ENCODE peak calls at places on chromosome 14, in six cellular contexts. N is HCT116, A is tibial artery, V is ovary, Y is stomach, E is tibial nerve. L is an unnamed sample. For H3K36me3, the result is how much of the 10 kb centered on the place peaks cover.

GRCh38 chr14:38089123-38089522 is 118.6 kb upstream of the SSTR1 start:
- DNase-seq in N (no peak), A (no peak), V (no peak), Y (no peak), E (no peak), L (no peak)

GRCh38 chr14:101961746-101962502 is 2.4 kb upstream of the DYNC1H1 start:
- DNase-seq in N (no peak), A (no peak), V (no peak), Y (no peak), E (no peak), L (no peak)

GRCh38 chr14:79544671-79545070 is 666.6 kb downstream of the DIO2 start:
- DNase-seq in N (no peak), A (no peak), V (no peak), Y (no peak), E (no peak), L (no peak)

GRCh38 chr14:56881181-56881580 is 70.9 kb upstream of the OTX2 start:
- DNase-seq in N (no peak), A (no peak), V (no peak), Y (no peak), E (no peak), L (peak)

GRCh38 chr14:104224516-104225281 is 86.3 kb downstream of the KIF26A start:
- DNase-seq in N (no peak), A (no peak), V (peak), Y (no peak), E (no peak), L (peak)

GRCh38 chr14:100532916-100533630 is 54.1 kb downstream of the BEGAIN start:
- DNase-seq in N (no peak), A (peak), V (peak), Y (peak), E (peak), L (peak)

GRCh38 chr14:102371361-102371760 is 8.6 kb downstream of the TECPR2 start:
- DNase-seq in N (no peak), A (no peak), V (no peak), Y (no peak), E (no peak), L (no peak)

GRCh38 chr14:93369393-93370266 is 22.6 kb downstream of the COX8C start:
- DNase-seq in N (no peak), A (no peak), V (no peak), Y (no peak), E (no peak), L (no peak)

GRCh38 chr14:103803661-103804060 is 43.7 kb downstream of the PPP1R13B start:
- DNase-seq in N (no peak), A (no peak), V (no peak), Y (no peak), E (no peak), L (no peak)

DNA sequence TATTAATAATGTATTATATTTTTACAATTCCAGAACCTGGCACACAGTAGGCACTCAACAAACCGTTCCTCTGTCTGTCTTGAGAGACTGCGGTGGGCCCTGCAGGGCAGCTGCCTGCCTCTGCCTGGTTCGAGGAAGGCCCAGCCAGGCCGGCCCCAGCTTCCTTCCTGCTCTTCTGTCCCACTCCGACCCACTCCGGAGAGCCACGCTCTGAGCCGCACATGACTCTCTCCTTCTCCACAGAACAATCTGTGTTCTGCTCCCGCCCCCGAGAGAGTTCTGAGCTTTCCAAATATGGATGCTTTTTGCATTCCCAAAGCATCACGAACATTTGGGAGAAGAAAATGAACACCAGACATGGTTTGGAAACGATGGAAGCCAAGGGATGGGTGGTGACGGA is 57.3 kb downstream of the TTC7B start:
- DNase-seq in N (no peak), A (peak), V (peak), Y (peak), E (peak), L (peak)
- H3K27ac ChIP-seq in N (peak), A (peak), V (peak), Y (no peak), E (peak), L (peak)

GRCh38 chr14:105432657-105433056 is 13.0 kb downstream of the MTA1 start:
- DNase-seq in N (no peak), A (no peak), V (no peak), Y (no peak), E (no peak), L (no peak)
- H3K36me3 ChIP-seq in N (under half), A (under half), V (under half), Y (under half), E (under half), L (under half)

DNA sequence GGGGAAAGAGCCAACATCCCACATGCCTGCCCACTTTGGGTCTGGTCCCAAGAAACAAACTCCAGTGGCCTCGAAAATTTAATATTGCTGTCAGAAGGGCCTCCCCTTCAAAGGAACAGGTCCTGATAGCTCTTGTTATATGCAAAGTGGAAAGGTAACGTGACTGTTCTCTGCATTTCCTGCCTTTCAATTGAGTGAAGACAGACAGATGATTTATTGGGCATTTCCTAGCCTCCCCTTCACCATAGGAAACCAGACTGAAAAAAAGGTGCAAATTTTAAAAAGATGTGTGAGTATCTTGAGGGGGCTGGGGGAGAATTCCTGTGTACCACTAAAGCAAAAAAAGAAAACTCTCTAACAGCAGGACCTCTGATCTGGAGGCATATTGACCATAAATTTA is 235.2 kb downstream of the ZFP36L1 start:
- DNase-seq in N (no peak), A (no peak), V (no peak), Y (no peak), E (no peak), L (no peak)
- TF ChIP-seq CTCF in N (no peak), A (no peak), V (no peak), Y (no peak), E (no peak), L (no peak)

GRCh38 chr14:105488781-105489606 is 2.1 kb upstream of the TEDC1 start:
- DNase-seq in N (no peak), A (no peak), V (peak), Y (no peak), E (no peak), L (no peak)
- H3K27ac ChIP-seq in N (peak), A (peak), V (no peak), Y (peak), E (peak), L (no peak)

GRCh38 chr14:45247427-45247826 is 5.6 kb downstream of the MIS18BP1 start:
- DNase-seq in N (no peak), A (no peak), V (no peak), Y (no peak), E (no peak), L (no peak)
- H3K36me3 ChIP-seq in N (under half), A (under half), V (under half), Y (under half), E (under half), L (under half)

DNA sequence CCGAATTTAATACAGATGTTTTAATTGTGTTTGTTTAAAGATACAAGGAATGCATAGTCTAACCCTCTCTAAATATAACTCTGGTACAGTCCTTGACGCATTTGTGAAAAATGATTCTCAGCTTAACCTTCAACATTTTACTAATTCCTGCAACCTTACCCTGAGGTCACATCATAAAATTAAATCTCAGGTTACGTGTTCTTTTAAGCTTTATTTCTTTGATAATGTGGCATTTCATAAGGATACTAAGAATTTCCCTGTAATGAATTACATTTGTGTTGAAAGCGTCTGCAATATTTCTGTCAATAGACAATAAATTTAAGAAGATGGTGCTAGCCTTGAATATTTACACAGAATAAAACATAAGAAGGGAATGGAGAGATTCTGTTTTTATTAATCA is 769.4 kb upstream of the FLRT2 start:
- DNase-seq in N (no peak), A (no peak), V (no peak), Y (no peak), E (no peak), L (no peak)
- TF ChIP-seq CTCF in N (no peak), A (no peak), V (no peak), Y (no peak), E (no peak), L (no peak)

GRCh38 chr14:35402323-35403084 is 2.0 kb downstream of the NFKBIA start:
- DNase-seq in N (no peak), A (no peak), V (no peak), Y (no peak), E (no peak), L (peak)

GRCh38 chr14:35403085-35403396 is 1.5 kb downstream of the NFKBIA start:
- DNase-seq in N (no peak), A (no peak), V (peak), Y (no peak), E (no peak), L (no peak)

GRCh38 chr14:35401853-35402252 is 2.7 kb downstream of the NFKBIA start:
- DNase-seq in N (no peak), A (no peak), V (peak), Y (no peak), E (no peak), L (no peak)

GRCh38 chr14:35400707-35401421 is 3.7 kb downstream of the NFKBIA start:
- DNase-seq in N (no peak), A (no peak), V (no peak), Y (no peak), E (no peak), L (no peak)

GRCh38 chr14:35401422-35401729 is 3.2 kb downstream of the NFKBIA start:
- DNase-seq in N (no peak), A (no peak), V (no peak), Y (no peak), E (no peak), L (no peak)
- H3K27ac ChIP-seq in N (no peak), A (peak), V (peak), Y (peak), E (peak), L (peak)

GRCh38 chr14:50825307-50825706 is 5.7 kb downstream of the NIN start:
- DNase-seq in N (no peak), A (no peak), V (no peak), Y (no peak), E (no peak), L (no peak)

GRCh38 chr14:50821471-50822464 is 9.2 kb downstream of the NIN start:
- DNase-seq in N (no peak), A (no peak), V (no peak), Y (peak), E (no peak), L (peak)

GRCh38 chr14:50822501-50823042 is 8.4 kb downstream of the NIN start:
- DNase-seq in N (no peak), A (no peak), V (no peak), Y (no peak), E (no peak), L (no peak)

GRCh38 chr14:50823051-50823762 is 7.8 kb downstream of the NIN start:
- DNase-seq in N (no peak), A (no peak), V (no peak), Y (no peak), E (no peak), L (no peak)

DNA sequence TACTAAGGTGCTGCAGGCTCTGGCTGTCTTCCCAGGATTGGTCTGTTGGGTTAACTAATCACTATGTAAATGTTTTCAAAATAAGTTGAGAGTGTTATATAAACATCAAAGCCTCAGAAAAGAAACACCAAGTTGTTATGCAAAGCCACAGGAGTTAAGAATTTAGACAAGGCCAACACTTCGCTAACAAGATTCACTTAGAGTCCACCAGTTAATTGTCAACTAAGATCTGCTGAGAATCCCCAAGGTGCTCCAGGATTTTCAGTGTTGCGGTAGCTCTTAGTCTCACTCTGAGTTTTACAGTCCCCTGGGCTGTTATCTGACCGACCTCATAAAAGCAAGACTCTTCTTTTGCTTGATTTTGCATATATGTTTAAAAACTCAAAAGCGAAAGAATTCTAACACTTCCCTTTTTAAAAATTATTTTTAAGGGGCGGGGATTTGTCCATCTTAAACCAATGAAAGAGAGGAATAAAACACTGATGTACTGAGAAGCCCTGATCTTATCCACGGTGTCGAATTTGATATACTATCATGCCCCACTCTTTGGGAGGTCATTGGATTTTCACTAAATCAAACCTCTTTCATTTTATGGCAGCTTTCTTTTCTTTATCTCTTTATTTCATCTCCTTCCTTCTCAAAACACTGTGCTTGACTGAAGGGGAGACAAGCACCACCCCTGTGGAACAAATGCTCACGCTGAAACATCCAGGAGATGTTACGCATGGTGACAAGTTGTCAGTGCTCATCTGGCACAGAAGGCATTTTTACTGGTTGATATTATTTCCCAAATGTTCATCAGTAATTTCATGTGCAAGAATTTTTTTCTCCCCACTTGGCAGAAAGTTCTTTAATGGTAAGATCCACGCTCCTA is 7.0 kb downstream of the NIN start:
- DNase-seq in N (no peak), A (no peak), V (no peak), Y (peak), E (no peak), L (no peak)
- H3K36me3 ChIP-seq in N (under half), A (under half), V (under half), Y (under half), E (under half), L (under half)

DNA sequence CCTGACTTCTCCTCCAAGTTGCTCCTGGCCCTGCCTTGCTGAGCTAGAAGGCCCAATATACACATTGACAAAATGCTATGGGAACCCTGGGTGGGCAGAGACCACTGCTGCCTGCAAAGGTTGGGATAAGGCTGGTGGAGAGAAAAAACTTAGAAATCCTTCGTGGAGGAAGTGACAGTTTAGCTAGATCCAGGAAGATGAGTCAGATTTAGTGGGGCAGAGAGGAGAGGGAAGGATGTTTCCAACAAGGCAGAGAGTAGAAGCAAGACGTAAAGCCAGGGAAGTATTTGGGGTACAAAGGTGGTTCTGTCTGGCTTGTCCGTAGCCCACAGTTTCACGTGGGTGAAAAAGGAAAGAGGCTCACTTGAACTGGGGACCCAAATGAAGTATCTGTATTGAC is 69.0 kb upstream of the CLMN start:
- DNase-seq in N (no peak), A (no peak), V (no peak), Y (no peak), E (no peak), L (no peak)
- TF ChIP-seq CTCF in N (no peak), A (no peak), V (no peak), Y (no peak), E (no peak), L (no peak)

DNA sequence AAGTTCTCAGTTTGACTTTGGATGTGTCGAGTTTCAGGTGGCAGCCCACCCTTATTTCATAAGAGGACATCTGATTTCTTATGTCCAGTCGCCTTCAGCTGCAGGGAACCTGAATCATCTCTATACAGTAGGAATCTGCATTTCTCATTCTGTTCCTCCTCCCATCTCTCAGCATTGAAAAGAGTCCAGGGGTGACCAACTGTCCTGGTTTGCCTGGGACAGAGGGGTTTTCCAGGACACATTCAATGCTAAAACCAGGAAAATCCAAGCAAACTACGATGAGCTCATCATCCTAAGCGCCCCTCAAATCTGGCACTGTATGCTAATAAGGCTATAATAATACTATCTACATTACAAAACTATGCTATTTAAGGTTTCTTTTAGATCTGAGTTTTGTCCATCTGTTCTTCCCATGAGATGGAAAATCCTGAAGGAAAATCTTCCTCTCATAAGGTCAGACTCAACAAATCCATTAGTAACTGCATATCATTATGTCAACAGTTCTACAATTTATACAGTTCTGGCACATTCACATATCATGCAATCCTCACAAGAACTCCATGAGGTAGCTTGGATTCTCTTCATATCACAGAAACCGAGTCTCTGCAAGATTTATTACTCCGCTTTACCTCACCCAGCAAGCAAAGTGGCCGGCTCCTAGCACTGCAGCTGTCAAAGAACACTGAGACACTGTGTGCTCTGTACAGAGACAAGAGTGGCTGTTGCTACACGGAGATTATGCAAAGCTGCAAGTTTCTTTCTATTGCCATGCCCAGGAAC is 15.6 kb upstream of the CALM1 start:
- DNase-seq in N (no peak), A (peak), V (no peak), Y (peak), E (no peak), L (no peak)
- H3K27ac ChIP-seq in N (no peak), A (peak), V (peak), Y (peak), E (peak), L (peak)